ENCODE peak calls at places on chromosomes 4 and X, in five cellular contexts. One of them, this sample, is unnamed. For H3K4me1, the result is how much of the 10 kb centered on the place peaks cover.

GRCh38 chr4:797066-797465 is 28.9 kb downstream of the CPLX1 start:
- DNase-seq in IMR-90: no peak
- DNase-seq in neuronal stem cell: no peak
- DNase-seq in H9: no peak
- DNase-seq in mesendoderm: no peak
- DNase-seq in this sample: no peak

GRCh38 chrX:20547649-20548051 is 280.9 kb upstream of the RPS6KA3 start:
- DNase-seq in IMR-90: peak
- DNase-seq in neuronal stem cell: no peak
- DNase-seq in H9: no peak
- DNase-seq in mesendoderm: no peak
- DNase-seq in this sample: no peak

GRCh38 chr4:71195932-71196331 is 142.9 kb upstream of the SLC4A4 start:
- DNase-seq in mesendoderm: peak
- DNase-seq in IMR-90: peak
- DNase-seq in H9: peak
- DNase-seq in neuronal stem cell: peak
- DNase-seq in this sample: peak

GRCh38 chr4:168514249-168514852 is 17.5 kb downstream of the PALLD start:
- DNase-seq in neuronal stem cell: no peak
- DNase-seq in mesendoderm: peak
- DNase-seq in H9: no peak
- DNase-seq in IMR-90: peak
- DNase-seq in this sample: peak

GRCh38 chr4:30744386-30744785 is 24.2 kb downstream of the PCDH7 start:
- DNase-seq in mesendoderm: no peak
- DNase-seq in H9: no peak
- DNase-seq in neuronal stem cell: no peak
- DNase-seq in IMR-90: no peak
- DNase-seq in this sample: no peak

GRCh38 chr4:20612313-20612712 is 87.9 kb upstream of the PACRGL start:
- DNase-seq in mesendoderm: no peak
- DNase-seq in H9: no peak
- DNase-seq in neuronal stem cell: no peak
- DNase-seq in IMR-90: peak
- DNase-seq in this sample: no peak

GRCh38 chr4:182280439-182281111 is 37.4 kb downstream of the TENM3 start:
- DNase-seq in IMR-90: peak
- DNase-seq in mesendoderm: no peak
- DNase-seq in H9: no peak
- DNase-seq in neuronal stem cell: no peak
- DNase-seq in this sample: no peak

GRCh38 chrX:29478336-29479069 is 736.9 kb upstream of the MAGEB2 start:
- DNase-seq in IMR-90: peak
- DNase-seq in mesendoderm: peak
- DNase-seq in H9: peak
- DNase-seq in neuronal stem cell: peak
- DNase-seq in this sample: peak

GRCh38 chr4:82770607-82771006 is 28.0 kb downstream of the SCD5 start:
- DNase-seq in H9: no peak
- DNase-seq in mesendoderm: no peak
- DNase-seq in IMR-90: no peak
- DNase-seq in neuronal stem cell: no peak
- DNase-seq in this sample: no peak

GRCh38 chrX:93875621-93876282 is 201.7 kb downstream of the FAM133A start:
- DNase-seq in IMR-90: no peak
- DNase-seq in neuronal stem cell: no peak
- DNase-seq in H9: no peak
- DNase-seq in mesendoderm: no peak
- DNase-seq in this sample: no peak

GRCh38 chrX:42188730-42189129 is 265.4 kb upstream of the CASK start:
- DNase-seq in H9: no peak
- DNase-seq in mesendoderm: no peak
- DNase-seq in neuronal stem cell: no peak
- DNase-seq in IMR-90: no peak
- DNase-seq in this sample: no peak

GRCh38 chrX:10900585-10901289 is 210.4 kb upstream of the HCCS start:
- DNase-seq in H9: no peak
- DNase-seq in IMR-90: peak
- DNase-seq in neuronal stem cell: no peak
- DNase-seq in mesendoderm: peak
- DNase-seq in this sample: no peak

GRCh38 chr4:61336911-61337310 is 136.8 kb downstream of the ADGRL3 start:
- DNase-seq in IMR-90: no peak
- DNase-seq in mesendoderm: peak
- DNase-seq in H9: peak
- DNase-seq in neuronal stem cell: peak
- DNase-seq in this sample: no peak

GRCh38 chr4:39587881-39588280 is 50.8 kb downstream of the SMIM14 start:
- DNase-seq in IMR-90: peak
- DNase-seq in mesendoderm: no peak
- DNase-seq in neuronal stem cell: no peak
- DNase-seq in H9: no peak
- DNase-seq in this sample: no peak

GRCh38 chr4:41661447-41662076 is 87.0 kb downstream of the PHOX2B start:
- DNase-seq in mesendoderm: peak
- DNase-seq in IMR-90: peak
- DNase-seq in H9: peak
- DNase-seq in neuronal stem cell: peak
- DNase-seq in this sample: peak

GRCh38 chrX:95058815-95059214 is 1384.8 kb downstream of the FAM133A start:
- DNase-seq in neuronal stem cell: no peak
- DNase-seq in IMR-90: peak
- DNase-seq in mesendoderm: no peak
- DNase-seq in H9: no peak
- DNase-seq in this sample: no peak

GRCh38 chr4:41535911-41536361 is 2.0 kb upstream of the LIMCH1 start:
- DNase-seq in neuronal stem cell: no peak
- DNase-seq in IMR-90: no peak
- DNase-seq in mesendoderm: no peak
- DNase-seq in H9: no peak
- DNase-seq in this sample: no peak

GRCh38 chr4:148998719-148999118 is 556.5 kb upstream of the NR3C2 start:
- DNase-seq in neuronal stem cell: peak
- DNase-seq in mesendoderm: peak
- DNase-seq in H9: peak
- DNase-seq in IMR-90: peak
- DNase-seq in this sample: peak

GRCh38 chr4:113052379-113052951 is 3.0 kb downstream of the ANK2 start:
- DNase-seq in IMR-90: peak
- DNase-seq in mesendoderm: no peak
- DNase-seq in H9: no peak
- DNase-seq in neuronal stem cell: no peak
- DNase-seq in this sample: no peak

GRCh38 chr4:94765653-94766052 is 7.9 kb downstream of the BMPR1B start:
- DNase-seq in mesendoderm: no peak
- DNase-seq in neuronal stem cell: no peak
- DNase-seq in H9: no peak
- DNase-seq in IMR-90: no peak
- DNase-seq in this sample: no peak

GRCh38 chr4:123984881-123985280 is 588.3 kb downstream of the SPRY1 start:
- DNase-seq in mesendoderm: no peak
- DNase-seq in H9: no peak
- DNase-seq in neuronal stem cell: no peak
- DNase-seq in IMR-90: no peak
- DNase-seq in this sample: no peak

GRCh38 chrX:55142206-55142918 is 53.5 kb downstream of the PAGE2 start:
- DNase-seq in mesendoderm: no peak
- DNase-seq in neuronal stem cell: no peak
- DNase-seq in IMR-90: no peak
- DNase-seq in H9: no peak
- DNase-seq in this sample: no peak

GRCh38 chr4:81404294-81404693 is 67.4 kb downstream of the RASGEF1B start:
- DNase-seq in mesendoderm: peak
- DNase-seq in H9: no peak
- DNase-seq in IMR-90: peak
- DNase-seq in neuronal stem cell: no peak
- DNase-seq in this sample: no peak

GRCh38 chr4:54525602-54526001 is 132.2 kb upstream of the KIT start:
- DNase-seq in neuronal stem cell: no peak
- DNase-seq in mesendoderm: peak
- DNase-seq in IMR-90: peak
- DNase-seq in H9: no peak
- DNase-seq in this sample: peak

GRCh38 chr4:10457255-10457801 is at the start of gene ZNF518B:
- DNase-seq in H9: peak
- DNase-seq in neuronal stem cell: peak
- DNase-seq in IMR-90: peak
- DNase-seq in mesendoderm: peak
- DNase-seq in this sample: peak

GRCh38 chr4:99324978-99325377 is 3.8 kb upstream of the ADH1B start:
- DNase-seq in neuronal stem cell: no peak
- DNase-seq in IMR-90: peak
- DNase-seq in H9: no peak
- DNase-seq in mesendoderm: no peak
- DNase-seq in this sample: no peak

GRCh38 chr4:166078956-166079355 is 205.9 kb downstream of the TLL1 start:
- DNase-seq in mesendoderm: peak
- DNase-seq in H9: no peak
- DNase-seq in neuronal stem cell: no peak
- DNase-seq in IMR-90: no peak
- DNase-seq in this sample: no peak

GRCh38 chr4:55132775-55133174 is 7.4 kb upstream of the KDR start:
- DNase-seq in H9: peak
- DNase-seq in neuronal stem cell: no peak
- DNase-seq in IMR-90: no peak
- DNase-seq in mesendoderm: peak
- DNase-seq in this sample: no peak

GRCh38 chrX:37509349-37509748 is 62.1 kb upstream of the LANCL3 start:
- DNase-seq in IMR-90: no peak
- DNase-seq in mesendoderm: peak
- DNase-seq in H9: no peak
- DNase-seq in neuronal stem cell: no peak
- DNase-seq in this sample: no peak

GRCh38 chr4:81120055-81120454 is 89.5 kb downstream of the BMP3 start:
- DNase-seq in IMR-90: no peak
- DNase-seq in neuronal stem cell: no peak
- DNase-seq in mesendoderm: no peak
- DNase-seq in H9: no peak
- DNase-seq in this sample: no peak

GRCh38 chr4:8427761-8428287 is 12.7 kb downstream of the ACOX3 start:
- DNase-seq in mesendoderm: peak
- DNase-seq in IMR-90: peak
- DNase-seq in H9: no peak
- DNase-seq in neuronal stem cell: no peak
- DNase-seq in this sample: peak

GRCh38 chr4:169968999-169969398 is 57.2 kb downstream of the MFAP3L start:
- DNase-seq in neuronal stem cell: no peak
- DNase-seq in mesendoderm: no peak
- DNase-seq in H9: no peak
- DNase-seq in IMR-90: peak
- DNase-seq in this sample: peak

GRCh38 chr4:147370473-147370872 is 110.4 kb upstream of the EDNRA start:
- DNase-seq in H9: no peak
- DNase-seq in mesendoderm: no peak
- DNase-seq in neuronal stem cell: no peak
- DNase-seq in IMR-90: peak
- DNase-seq in this sample: no peak

GRCh38 chrX:46912673-46913491 is 661 bp downstream of the JADE3 start:
- DNase-seq in H9: peak
- DNase-seq in IMR-90: peak
- DNase-seq in mesendoderm: peak
- DNase-seq in neuronal stem cell: peak
- DNase-seq in this sample: peak

GRCh38 chrX:46913710-46914109 is 1.5 kb downstream of the JADE3 start:
- DNase-seq in mesendoderm: peak
- DNase-seq in neuronal stem cell: peak
- DNase-seq in H9: no peak
- DNase-seq in IMR-90: peak
- DNase-seq in this sample: peak

GRCh38 chrX:46916273-46916672 is 4.1 kb downstream of the JADE3 start:
- DNase-seq in mesendoderm: no peak
- DNase-seq in IMR-90: no peak
- DNase-seq in H9: no peak
- DNase-seq in neuronal stem cell: no peak
- DNase-seq in this sample: no peak

GRCh38 chrX:46910415-46910814 is 1.8 kb upstream of the JADE3 start:
- DNase-seq in H9: no peak
- DNase-seq in IMR-90: no peak
- DNase-seq in neuronal stem cell: no peak
- DNase-seq in mesendoderm: no peak
- DNase-seq in this sample: no peak

GRCh38 chrX:46912098-46912672 is at the start of gene JADE3:
- DNase-seq in neuronal stem cell: peak
- DNase-seq in IMR-90: peak
- DNase-seq in H9: peak
- DNase-seq in mesendoderm: peak
- DNase-seq in this sample: peak
- H3K18ac ChIP-seq in neuronal stem cell: peak
- H3K18ac ChIP-seq in IMR-90: no peak
- H3K18ac ChIP-seq in H9: no peak
- H3K18ac ChIP-seq in mesendoderm: peak
- H3K18ac ChIP-seq in this sample: peak

GRCh38 chr4:86980230-86980629 is 45.4 kb downstream of the AFF1 start:
- DNase-seq in mesendoderm: no peak
- DNase-seq in IMR-90: no peak
- DNase-seq in neuronal stem cell: no peak
- DNase-seq in H9: no peak
- DNase-seq in this sample: no peak
- H3K4me1 ChIP-seq in mesendoderm: under half
- H3K4me1 ChIP-seq in IMR-90: under half
- H3K4me1 ChIP-seq in neuronal stem cell: under half
- H3K4me1 ChIP-seq in H9: under half
- H3K4me1 ChIP-seq in this sample: under half

DNA sequence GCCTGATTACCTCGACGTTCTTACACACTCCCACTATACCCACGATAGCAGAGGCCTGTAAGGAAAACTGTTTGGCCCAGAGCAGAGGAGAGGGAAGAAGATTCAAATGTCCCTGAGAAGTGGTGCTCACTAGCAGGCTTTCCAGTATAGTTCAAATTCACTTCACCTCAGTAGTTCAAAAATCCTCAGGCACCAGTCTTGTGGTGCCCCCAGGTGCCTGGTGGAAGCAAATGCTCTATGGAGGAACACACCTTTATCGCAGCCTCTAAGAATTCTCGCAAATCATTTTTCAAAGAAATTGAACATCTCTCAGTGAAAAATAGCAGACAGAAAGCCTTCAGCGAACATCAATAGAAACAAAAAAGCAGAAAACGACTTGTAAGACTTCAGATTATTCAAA is 12.2 kb upstream of the MTMR1 start:
- DNase-seq in IMR-90: peak
- DNase-seq in H9: no peak
- DNase-seq in mesendoderm: peak
- DNase-seq in neuronal stem cell: no peak
- DNase-seq in this sample: peak
- H3K18ac ChIP-seq in IMR-90: no peak
- H3K18ac ChIP-seq in H9: no peak
- H3K18ac ChIP-seq in mesendoderm: no peak
- H3K18ac ChIP-seq in neuronal stem cell: no peak
- H3K18ac ChIP-seq in this sample: no peak

DNA sequence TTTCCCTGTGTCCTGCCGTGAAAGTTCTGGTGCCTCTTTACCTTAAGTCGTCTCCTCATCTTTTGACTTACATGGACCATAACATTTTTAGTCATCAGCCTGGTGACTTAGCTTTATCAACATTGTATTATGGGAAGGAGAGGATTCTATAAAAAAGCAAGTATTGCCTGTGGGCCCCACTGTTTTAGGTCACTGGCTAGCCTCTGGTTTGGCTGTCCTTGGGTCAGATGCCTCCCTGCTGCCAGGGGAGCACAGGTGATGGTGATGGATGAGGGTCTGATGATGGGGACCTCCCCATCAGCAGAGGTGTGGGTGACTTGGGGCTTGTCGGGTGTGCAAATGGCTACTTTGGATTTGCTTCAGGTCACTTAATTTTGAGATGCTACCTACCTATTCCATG is 51.8 kb downstream of the FAM193A start:
- DNase-seq in H9: no peak
- DNase-seq in IMR-90: no peak
- DNase-seq in mesendoderm: no peak
- DNase-seq in neuronal stem cell: no peak
- DNase-seq in this sample: no peak
- H3K4me1 ChIP-seq in H9: under half
- H3K4me1 ChIP-seq in IMR-90: under half
- H3K4me1 ChIP-seq in mesendoderm: under half
- H3K4me1 ChIP-seq in neuronal stem cell: under half
- H3K4me1 ChIP-seq in this sample: under half

This sample was measured in trophoblast cell.